ENCODE peak calls at places on chromosomes 13 and 19, in ten cellular contexts. T is brain microvascular endothelial cell; W is fibroblast of mammary gland; H is SK-N-DZ; Q is activated CD4-positive, alpha-beta memory T cell treated with anti-CD3 and anti-CD28 coated beads for 36 hours; F is mammary epithelial cell; B is activated T-cell treated with anti-CD3 and anti-CD28 coated beads, Interleukin-2, amount 50 U/mL, for 72 hours; K is neuronal stem cell; E is AG08395; R is B cell. J is an unnamed sample.

GRCh38 chr13:50275392-50276063 is 260.3 kb downstream of the KCNRG start:
- DNase-seq in T (no peak), B (no peak), E (no peak), K (no peak), R (no peak), F (peak; percentile 52), W (peak; percentile 12), H (no peak), Q (peak; percentile 18), J (no peak)

GRCh38 chr13:24362435-24362951 is 53.1 kb downstream of the C1QTNF9 start:
- DNase-seq in K (no peak), W (no peak), H (no peak), Q (no peak), T (no peak), F (no peak), B (no peak), R (no peak), E (no peak), J (no peak)

GRCh38 chr13:75052616-75053015 is 429.4 kb downstream of the TBC1D4 start:
- DNase-seq in T (no peak), K (no peak), Q (no peak), R (no peak), H (no peak), W (no peak), E (no peak), B (no peak), F (no peak), J (no peak)

GRCh38 chr19:3146677-3147100 is 10.9 kb downstream of the GNA15 start:
- DNase-seq in R (peak; percentile 71), H (no peak), E (no peak), Q (peak; percentile 79), F (no peak), T (no peak), B (peak; percentile 81), W (no peak), K (no peak), J (peak; percentile 68)

GRCh38 chr19:54426291-54426918 is 11.1 kb downstream of the TTYH1 start:
- DNase-seq in K (no peak), E (no peak), B (no peak), T (no peak), W (no peak), Q (no peak), R (no peak), F (no peak), H (no peak), J (peak; percentile 30)

GRCh38 chr19:47005873-47006272 is 13.8 kb upstream of the NPAS1 start:
- DNase-seq in R (no peak), K (no peak), T (no peak), F (no peak), W (peak; percentile 19), Q (peak; percentile 30), H (no peak), B (no peak), E (no peak), J (no peak)

GRCh38 chr13:30735025-30735967 is at the start of gene ALOX5AP:
- DNase-seq in Q (peak; percentile 55), T (no peak), W (no peak), B (peak; percentile 42), E (no peak), K (no peak), F (no peak), H (no peak), R (peak; percentile 78), J (no peak)

GRCh38 chr19:18856385-18857126 is 24.8 kb downstream of the UPF1 start:
- DNase-seq in H (no peak), K (no peak), T (peak; percentile 32), R (no peak), E (peak; percentile 52), B (no peak), W (peak; percentile 71), F (peak; percentile 37), Q (no peak), J (no peak)

GRCh38 chr13:113002206-113002821 is 33.3 kb downstream of the MCF2L start:
- DNase-seq in T (no peak), H (peak; percentile 86), B (no peak), F (no peak), Q (no peak), R (no peak), E (no peak), W (no peak), K (peak; percentile 54), J (no peak)

GRCh38 chr13:92537485-92537884 is 689.1 kb upstream of the GPC6 start:
- DNase-seq in Q (no peak), K (no peak), T (peak; percentile 1), H (no peak), R (no peak), W (no peak), B (no peak), E (no peak), F (no peak), J (peak; percentile 1)

GRCh38 chr19:29631450-29631849 is 25.4 kb downstream of the POP4 start:
- DNase-seq in Q (no peak), T (no peak), F (no peak), R (no peak), B (no peak), E (no peak), W (no peak), K (no peak), H (no peak), J (peak; percentile 71)

GRCh38 chr19:50427997-50428425 is 4.7 kb upstream of the MYBPC2 start:
- DNase-seq in B (peak; percentile 39), T (peak; percentile 73), W (peak; percentile 70), R (peak; percentile 79), F (no peak), E (peak; percentile 64), Q (peak; percentile 47), K (no peak), H (peak; percentile 45), J (peak; percentile 74)

GRCh38 chr13:60351326-60351725 is 45.7 kb upstream of the TDRD3 start:
- DNase-seq in W (peak; percentile 82), F (peak; percentile 15), B (no peak), E (peak; percentile 49), H (peak; percentile 64), Q (no peak), T (peak; percentile 78), K (no peak), R (no peak), J (no peak)

J was measured in trophoblast cell.